ENCODE peak calls at places on chromosome 17, in four cellular contexts. G is fibroblast of lung; T is stimulated activated CD8-positive, alpha-beta memory T cell treated with anti-CD3 and anti-CD28 coated beads, Interleukin-15, amount 100 ng/mL, for 24 hours; J is HTR-8/SVneo. O is an unnamed sample.

GRCh38 chr17:34797724-34798123 is 163.5 kb downstream of the CCT6B start:
- DNase-seq in G (peak), T (no peak), J (peak), O (no peak)

GRCh38 chr17:44279586-44280344 is 11.8 kb upstream of the SLC4A1 start:
- DNase-seq in G (peak), T (no peak), J (peak), O (peak)

GRCh38 chr17:3558603-3559269 is 1.1 kb upstream of the TRPV3 start:
- DNase-seq in G (peak), T (no peak), J (no peak), O (peak)

GRCh38 chr17:31679667-31680066 is 179.4 kb downstream of the COPRS start:
- DNase-seq in G (no peak), T (no peak), J (no peak), O (no peak)

GRCh38 chr17:75652341-75652740 is 14.6 kb downstream of the RECQL5 start:
- DNase-seq in G (no peak), T (no peak), J (no peak), O (no peak)

GRCh38 chr17:80832888-80833583 is 158.6 kb upstream of the CHMP6 start:
- DNase-seq in G (peak), T (peak), J (peak), O (peak)

GRCh38 chr17:46853896-46854444 is 2.6 kb downstream of the WNT9B start:
- DNase-seq in G (no peak), T (no peak), J (no peak), O (no peak)

GRCh38 chr17:77721823-77722160 is 236.7 kb upstream of the TNRC6C start:
- DNase-seq in G (no peak), T (no peak), J (no peak), O (no peak)

GRCh38 chr17:69948406-69948805 is 126.6 kb upstream of the KCNJ16 start:
- DNase-seq in G (no peak), T (no peak), J (no peak), O (no peak)

GRCh38 chr17:385195-385835 is 32.7 kb upstream of the RPH3AL start:
- DNase-seq in G (no peak), T (no peak), J (no peak), O (no peak)

GRCh38 chr17:65417406-65418221 is 143.8 kb downstream of the AXIN2 start:
- DNase-seq in G (peak), T (no peak), J (no peak), O (no peak)

GRCh38 chr17:80904036-80904435 is 87.6 kb upstream of the CHMP6 start:
- DNase-seq in G (no peak), T (no peak), J (no peak), O (no peak)

GRCh38 chr17:1908699-1909309 is 79.0 kb downstream of the RPA1 start:
- DNase-seq in G (peak), T (no peak), J (peak), O (peak)

GRCh38 chr17:36153887-36154576 is 22.4 kb downstream of the TBC1D3B start:
- DNase-seq in G (no peak), T (no peak), J (no peak), O (no peak)

O was measured in foreskin melanocyte.